ENCODE peak calls at places on chromosome 22, in nine cellular contexts. T, A, R, Q, N, E, G, F and B are unnamed samples. For H3K4me1, the result is how much of the 10 kb centered on the place peaks cover.

GRCh38 chr22:27097933-27098332 is 440.5 kb downstream of the MIAT start:
- DNase-seq in T (no peak), A (no peak), R (no peak), Q (no peak), N (no peak), E (no peak), G (no peak), F (no peak), B (no peak)

GRCh38 chr22:29044657-29045176 is 16.9 kb downstream of the C22orf31 start:
- DNase-seq in T (no peak), A (no peak), R (no peak), Q (peak), N (no peak), E (peak), G (peak), F (peak), B (no peak)

GRCh38 chr22:47605441-47605840 is 843.0 kb downstream of the TBC1D22A start:
- DNase-seq in T (no peak), A (no peak), R (no peak), Q (no peak), N (no peak), E (no peak), G (no peak), F (no peak), B (no peak)

GRCh38 chr22:38831166-38831945 is 12.5 kb downstream of the NPTXR start:
- DNase-seq in T (peak), A (no peak), R (no peak), Q (peak), N (no peak), E (no peak), G (no peak), F (no peak), B (no peak)

GRCh38 chr22:46666577-46667244 is 46.5 kb downstream of the GRAMD4 start:
- DNase-seq in T (no peak), A (no peak), R (no peak), Q (no peak), N (no peak), E (no peak), G (no peak), F (no peak), B (no peak)

GRCh38 chr22:49451070-49451840 is 376.4 kb downstream of the BRD1 start:
- DNase-seq in T (no peak), A (no peak), R (no peak), Q (peak), N (no peak), E (no peak), G (no peak), F (no peak), B (no peak)

GRCh38 chr22:35971418-35972119 is 57.1 kb downstream of the RBFOX2 start:
- DNase-seq in T (peak), A (no peak), R (no peak), Q (peak), N (no peak), E (peak), G (no peak), F (no peak), B (no peak)

GRCh38 chr22:36180038-36180880 is 19.7 kb upstream of the APOL3 start:
- DNase-seq in T (peak), A (peak), R (peak), Q (no peak), N (peak), E (peak), G (peak), F (peak), B (peak)

GRCh38 chr22:26887916-26888315 is 230.5 kb downstream of the MIAT start:
- DNase-seq in T (no peak), A (no peak), R (no peak), Q (no peak), N (no peak), E (no peak), G (no peak), F (no peak), B (no peak)

GRCh38 chr22:48867891-48868290 is 959.8 kb downstream of the BRD1 start:
- DNase-seq in T (no peak), A (no peak), R (peak), Q (no peak), N (no peak), E (no peak), G (no peak), F (no peak), B (no peak)

GRCh38 chr22:35258144-35258988 is 1.1 kb downstream of the HMGXB4 start:
- DNase-seq in T (peak), A (no peak), R (no peak), Q (peak), N (no peak), E (no peak), G (no peak), F (no peak), B (peak)

GRCh38 chr22:38871360-38872171 is 450 bp downstream of the CBX6 start:
- DNase-seq in T (peak), A (peak), R (no peak), Q (peak), N (peak), E (no peak), G (peak), F (no peak), B (no peak)

GRCh38 chr22:48895831-48896765 is 931.6 kb downstream of the BRD1 start:
- DNase-seq in T (no peak), A (no peak), R (no peak), Q (peak), N (no peak), E (no peak), G (no peak), F (no peak), B (peak)

GRCh38 chr22:50603511-50604255 is 3.1 kb downstream of the MAPK8IP2 start:
- DNase-seq in T (no peak), A (no peak), R (no peak), Q (peak), N (no peak), E (no peak), G (no peak), F (no peak), B (no peak)

GRCh38 chr22:28112548-28113043 is 193.5 kb upstream of the PITPNB start:
- DNase-seq in T (peak), A (peak), R (peak), Q (peak), N (peak), E (peak), G (peak), F (peak), B (no peak)

GRCh38 chr22:35437038-35437437 is 37.1 kb downstream of the MCM5 start:
- DNase-seq in T (peak), A (no peak), R (no peak), Q (peak), N (no peak), E (no peak), G (no peak), F (no peak), B (no peak)

GRCh38 chr22:29266564-29267461 is 968 bp downstream of the RHBDD3 start:
- DNase-seq in T (no peak), A (no peak), R (no peak), Q (peak), N (peak), E (no peak), G (peak), F (no peak), B (no peak)

GRCh38 chr22:39466228-39467006 is 9.6 kb downstream of the MGAT3 start:
- DNase-seq in T (no peak), A (no peak), R (no peak), Q (no peak), N (no peak), E (no peak), G (no peak), F (no peak), B (no peak)

GRCh38 chr22:38843716-38844660 is at the start of gene NPTXR:
- DNase-seq in T (peak), A (peak), R (peak), Q (peak), N (peak), E (peak), G (peak), F (peak), B (no peak)

GRCh38 chr22:50299724-50300619 is 7.5 kb downstream of the PLXNB2 start:
- DNase-seq in T (no peak), A (no peak), R (peak), Q (no peak), N (no peak), E (no peak), G (no peak), F (no peak), B (peak)

GRCh38 chr22:34587357-34588356 is 478.3 kb upstream of the ISX start:
- DNase-seq in T (no peak), A (peak), R (no peak), Q (no peak), N (peak), E (no peak), G (no peak), F (no peak), B (no peak)

GRCh38 chr22:39142088-39142667 is 10.3 kb downstream of the CBX7 start:
- DNase-seq in T (no peak), A (no peak), R (no peak), Q (peak), N (no peak), E (no peak), G (no peak), F (no peak), B (no peak)

GRCh38 chr22:19578180-19579004 is 54.2 kb upstream of the CLDN5 start:
- DNase-seq in T (no peak), A (no peak), R (no peak), Q (no peak), N (no peak), E (no peak), G (no peak), F (no peak), B (no peak)

GRCh38 chr22:46297151-46297819 is 615 bp downstream of the GTSE1 start:
- DNase-seq in T (peak), A (peak), R (peak), Q (peak), N (peak), E (peak), G (peak), F (no peak), B (peak)

GRCh38 chr22:29521526-29521925 is 32.0 kb downstream of the THOC5 start:
- DNase-seq in T (no peak), A (no peak), R (no peak), Q (no peak), N (no peak), E (no peak), G (no peak), F (no peak), B (no peak)

GRCh38 chr22:39135092-39135896 is 17.2 kb downstream of the CBX7 start:
- DNase-seq in T (peak), A (peak), R (peak), Q (peak), N (no peak), E (peak), G (no peak), F (no peak), B (no peak)

GRCh38 chr22:39900306-39901227 is at the start of gene GRAP2:
- DNase-seq in T (no peak), A (no peak), R (no peak), Q (no peak), N (no peak), E (no peak), G (no peak), F (no peak), B (no peak)

GRCh38 chr22:37662039-37662438 is 3.5 kb downstream of the PDXP start:
- DNase-seq in T (no peak), A (no peak), R (no peak), Q (peak), N (no peak), E (no peak), G (no peak), F (no peak), B (no peak)

GRCh38 chr22:27240298-27240885 is 561.2 kb downstream of the MN1 start:
- DNase-seq in T (no peak), A (peak), R (no peak), Q (peak), N (peak), E (no peak), G (no peak), F (no peak), B (no peak)

GRCh38 chr22:23759566-23759965 is 3.2 kb upstream of the C22orf15 start:
- DNase-seq in T (no peak), A (no peak), R (no peak), Q (peak), N (no peak), E (no peak), G (no peak), F (no peak), B (no peak)

DNA sequence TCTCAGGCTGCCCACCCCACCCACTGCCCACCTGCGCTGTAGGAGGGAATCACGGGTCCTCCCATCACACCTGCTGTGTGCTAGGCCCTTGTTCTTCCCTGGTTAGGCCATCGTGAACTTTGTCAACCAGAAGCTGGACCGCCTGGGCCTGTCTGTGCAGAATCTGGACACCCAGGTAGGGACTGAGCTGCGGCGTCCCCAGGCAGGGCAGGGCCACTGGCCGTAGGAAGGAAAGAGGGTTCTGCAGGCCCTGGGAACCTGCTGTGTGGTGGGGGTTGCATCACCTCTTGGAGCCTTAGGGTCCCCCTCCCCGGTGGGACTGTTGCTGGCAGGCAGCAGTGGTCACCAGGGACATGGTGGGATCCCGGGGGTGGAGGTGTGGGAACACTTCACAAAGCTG is 15.5 kb downstream of the PARVG start:
- DNase-seq in T (no peak), A (no peak), R (no peak), Q (no peak), N (no peak), E (no peak), G (no peak), F (no peak), B (no peak)
- H3K4me1 ChIP-seq in T (under half), A (under half), R (under half), Q (under half), N (under half), E (under half), G (under half), F (under half), B (under half)

GRCh38 chr22:42258126-42258525 is 12.3 kb downstream of the TCF20 start:
- DNase-seq in T (no peak), A (no peak), R (no peak), Q (peak), N (no peak), E (no peak), G (no peak), F (no peak), B (no peak)
- TF ChIP-seq CTCF in T (no peak), A (no peak), R (no peak), Q (no peak), N (no peak), E (no peak), G (no peak), F (no peak), B (no peak)

GRCh38 chr22:32619614-32620426 is 145.2 kb downstream of the FBXO7 start:
- DNase-seq in T (no peak), A (peak), R (peak), Q (no peak), N (peak), E (peak), G (peak), F (peak), B (no peak)
- H3K27ac ChIP-seq in T (no peak), A (peak), R (peak), Q (no peak), N (no peak), E (peak), G (peak), F (peak), B (no peak)

GRCh38 chr22:32828150-32828549 is 26.6 kb downstream of the TIMP3 start:
- DNase-seq in T (no peak), A (no peak), R (no peak), Q (peak), N (no peak), E (no peak), G (no peak), F (no peak), B (no peak)
- H3K4me1 ChIP-seq in T (under half), A (under half), R (half or more), Q (under half), N (under half), E (under half), G (half or more), F (half or more), B (under half)

GRCh38 chr22:31995046-31995445 is 48.0 kb upstream of the SLC5A1 start:
- DNase-seq in T (peak), A (no peak), R (no peak), Q (no peak), N (no peak), E (no peak), G (no peak), F (no peak), B (no peak)
- TF ChIP-seq CTCF in T (peak), A (no peak), R (peak), Q (peak), N (no peak), E (no peak), G (no peak), F (no peak), B (no peak)

GRCh38 chr22:20951151-20951931 is 15.7 kb upstream of the AIFM3 start:
- DNase-seq in T (no peak), A (no peak), R (no peak), Q (no peak), N (no peak), E (peak), G (no peak), F (no peak), B (peak)

GRCh38 chr22:20953342-20953608 is 13.8 kb upstream of the AIFM3 start:
- DNase-seq in T (no peak), A (no peak), R (no peak), Q (no peak), N (no peak), E (no peak), G (no peak), F (no peak), B (no peak)

GRCh38 chr22:20953668-20954500 is 13.2 kb upstream of the AIFM3 start:
- DNase-seq in T (no peak), A (peak), R (no peak), Q (peak), N (peak), E (peak), G (no peak), F (peak), B (no peak)

GRCh38 chr22:20952544-20953341 is 14.3 kb upstream of the AIFM3 start:
- DNase-seq in T (no peak), A (peak), R (no peak), Q (peak), N (no peak), E (peak), G (no peak), F (peak), B (peak)

GRCh38 chr22:20951932-20952380 is 15.1 kb upstream of the AIFM3 start:
- DNase-seq in T (no peak), A (no peak), R (no peak), Q (no peak), N (no peak), E (peak), G (no peak), F (no peak), B (peak)
- H3K27ac ChIP-seq in T (no peak), A (peak), R (no peak), Q (no peak), N (no peak), E (peak), G (no peak), F (peak), B (peak)

DNA sequence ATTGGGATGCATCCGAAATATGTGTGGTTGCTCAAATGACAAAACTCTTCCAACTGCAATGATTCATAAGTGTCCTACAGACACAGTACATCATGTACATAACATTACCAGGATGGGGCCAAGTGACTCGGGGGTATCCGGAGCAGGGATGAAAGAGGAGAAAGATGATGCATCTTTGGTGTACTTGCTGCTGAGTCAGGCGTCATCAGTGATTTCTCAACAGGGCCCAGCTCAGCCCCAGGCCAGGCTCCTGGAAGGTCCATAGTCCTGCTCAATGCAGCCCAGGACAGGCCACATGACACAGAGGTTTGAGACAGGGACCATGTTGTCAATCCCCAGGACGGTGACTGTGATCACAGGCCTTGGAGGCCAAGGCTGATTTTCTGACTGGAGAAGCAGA is 59.3 kb downstream of the GGTLC2 start:
- DNase-seq in T (no peak), A (no peak), R (no peak), Q (peak), N (no peak), E (no peak), G (no peak), F (no peak), B (no peak)
- H3K4me1 ChIP-seq in T (under half), A (under half), R (under half), Q (under half), N (under half), E (under half), G (under half), F (under half), B (under half)